ENCODE peak calls at places on chromosomes 7 and 10, in four cellular contexts. R is A549, I is foreskin fibroblast, F is choroid plexus epithelial cell. K is an unnamed sample.

GRCh38 chr10:122051609-122052385 is 62.8 kb downstream of the TACC2 start:
- DNase-seq in I (peak; percentile 90), R (peak; percentile 87), F (peak; percentile 70), K (peak; percentile 62)

GRCh38 chr7:137871173-137871915 is 24.6 kb upstream of the DGKI start:
- DNase-seq in I (peak; percentile 48), R (no peak), F (peak; percentile 55), K (no peak)

GRCh38 chr7:101173752-101174244 is 6.3 kb downstream of the NAT16 start:
- DNase-seq in R (peak; percentile 81), F (peak; percentile 51), I (peak; percentile 79), K (peak; percentile 32)

GRCh38 chr7:90692396-90692795 is 96.3 kb downstream of the CDK14 start:
- DNase-seq in F (peak; percentile 67), I (peak; percentile 16), R (no peak), K (no peak)

GRCh38 chr10:90589825-90590224 is 268.0 kb downstream of the HTR7 start:
- DNase-seq in R (no peak), I (peak; percentile 16), F (no peak), K (no peak)

GRCh38 chr7:155296788-155297516 is 726 bp upstream of the INSIG1 start:
- DNase-seq in I (peak; percentile 94), R (peak; percentile 46), F (peak; percentile 75), K (peak; percentile 40)

GRCh38 chr10:70274643-70275042 is 9.2 kb downstream of the NPFFR1 start:
- DNase-seq in F (peak; percentile 92), R (no peak), I (peak; percentile 85), K (no peak)

GRCh38 chr10:15802375-15802949 is 57.8 kb downstream of the MINDY3 start:
- DNase-seq in I (no peak), F (peak; percentile 36), R (no peak), K (no peak)

GRCh38 chr10:4825868-4826787 is at the start of gene AKR1E2:
- DNase-seq in F (peak; percentile 99), I (peak; percentile 95), R (peak; percentile 99), K (peak; percentile 75)

GRCh38 chr10:35928017-35928619 is 286.0 kb upstream of the FZD8 start:
- DNase-seq in I (peak; percentile 6), F (peak; percentile 30), R (no peak), K (no peak)

GRCh38 chr10:99297033-99297432 is 32.1 kb upstream of the CNNM1 start:
- DNase-seq in F (no peak), I (no peak), R (peak; percentile 14), K (no peak)

GRCh38 chr7:1663243-1663642 is 6.8 kb upstream of the ELFN1 start:
- DNase-seq in I (no peak), R (no peak), F (no peak), K (no peak)

GRCh38 chr7:114155766-114156110 is 236.9 kb upstream of the PPP1R3A start:
- DNase-seq in I (peak; percentile 4), R (no peak), F (peak; percentile 3), K (no peak)

GRCh38 chr10:104350146-104350635 is 3.4 kb upstream of the CFAP58 start:
- DNase-seq in F (peak; percentile 89), R (peak; percentile 68), I (peak; percentile 84), K (no peak)

GRCh38 chr7:6158424-6159096 is 113.9 kb downstream of the CYTH3 start:
- DNase-seq in F (no peak), I (no peak), R (no peak), K (no peak)

GRCh38 chr10:125662616-125663015 is 20.3 kb downstream of the TEX36 start:
- DNase-seq in F (peak; percentile 25), I (peak; percentile 60), R (peak; percentile 26), K (no peak)

GRCh38 chr7:148911626-148912025 is 27.5 kb upstream of the EZH2 start:
- DNase-seq in F (no peak), R (no peak), I (no peak), K (no peak)

GRCh38 chr10:60618861-60619260 is 159.4 kb upstream of the CDK1 start:
- DNase-seq in F (no peak), R (no peak), I (peak; percentile 17), K (no peak)
- TF ChIP-seq CTCF in F (no peak), R (no peak), I (no peak), K (no peak)

GRCh38 chr7:156754222-156754621 is 113.6 kb downstream of the RNF32 start:
- DNase-seq in R (no peak), I (no peak), F (no peak), K (no peak)

GRCh38 chr7:156751319-156751718 is 110.7 kb downstream of the RNF32 start:
- DNase-seq in I (peak; percentile 68), F (peak; percentile 91), R (peak; percentile 17), K (no peak)

GRCh38 chr7:156759143-156759542 is 118.6 kb downstream of the RNF32 start:
- DNase-seq in R (no peak), F (no peak), I (no peak), K (no peak)

GRCh38 chr7:156752371-156753297 is 112.1 kb downstream of the RNF32 start:
- DNase-seq in R (no peak), F (peak; percentile 74), I (peak; percentile 49), K (no peak)

GRCh38 chr7:156753630-156754029 is 113.1 kb downstream of the RNF32 start:
- DNase-seq in R (no peak), I (no peak), F (no peak), K (no peak)
- TF ChIP-seq CTCF in R (no peak), I (no peak), F (peak; percentile 3), K (no peak)

GRCh38 chr7:26291251-26291650 is 411 bp upstream of the SNX10 start:
- DNase-seq in R (no peak), F (no peak), I (no peak), K (no peak)

GRCh38 chr7:26295015-26295414 is 3.4 kb downstream of the SNX10 start:
- DNase-seq in I (no peak), R (no peak), F (no peak), K (no peak)

GRCh38 chr7:26293569-26294308 is 2.1 kb downstream of the SNX10 start:
- DNase-seq in I (no peak), R (no peak), F (no peak), K (no peak)

GRCh38 chr7:26292768-26293560 is 1.3 kb downstream of the SNX10 start:
- DNase-seq in F (no peak), R (no peak), I (no peak), K (peak; percentile 8)

GRCh38 chr7:26291699-26292538 is at the start of gene SNX10:
- DNase-seq in F (peak; percentile 12), R (peak; percentile 63), I (peak; percentile 8), K (peak; percentile 45)
- TF ChIP-seq CTCF in F (peak; percentile 6), R (peak; percentile 43), I (no peak), K (no peak)

GRCh38 chr10:62248465-62248864 is 20.2 kb downstream of the RTKN2 start:
- DNase-seq in F (peak; percentile 47), R (no peak), I (peak; percentile 54), K (no peak)

GRCh38 chr10:62249974-62250373 is 18.7 kb downstream of the RTKN2 start:
- DNase-seq in F (no peak), I (no peak), R (no peak), K (no peak)

GRCh38 chr10:62250594-62251198 is 17.9 kb downstream of the RTKN2 start:
- DNase-seq in R (peak; percentile 49), I (peak; percentile 79), F (peak; percentile 66), K (no peak)

GRCh38 chr10:62253704-62254103 is 14.9 kb downstream of the RTKN2 start:
- DNase-seq in R (no peak), I (no peak), F (no peak), K (no peak)

GRCh38 chr10:62252051-62252450 is 16.6 kb downstream of the RTKN2 start:
- DNase-seq in R (no peak), F (no peak), I (no peak), K (no peak)
- TF ChIP-seq CTCF in R (no peak), F (no peak), I (no peak), K (no peak)

DNA sequence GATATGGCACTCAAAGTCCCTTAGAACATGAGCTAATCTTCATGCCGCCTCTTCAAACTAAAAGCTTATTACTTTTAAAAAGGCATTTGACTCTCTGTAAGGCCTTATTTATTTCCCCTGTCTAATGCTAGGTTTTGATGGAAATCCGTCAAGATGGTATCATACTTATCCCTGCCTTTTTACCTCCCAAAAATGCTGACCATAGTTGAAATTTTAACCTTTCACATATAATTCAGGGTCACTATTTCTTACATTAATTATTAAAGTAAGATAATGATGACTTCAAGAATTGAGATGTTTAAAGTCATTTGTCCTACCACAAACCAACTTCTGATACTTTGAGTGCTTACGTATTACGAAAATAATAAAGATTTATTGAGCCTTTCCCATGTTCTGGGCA is 12.3 kb upstream of the OSBPL3 start:
- DNase-seq in I (no peak), F (no peak), R (no peak), K (no peak)
- TF ChIP-seq CTCF in I (no peak), F (no peak), R (no peak), K (no peak)

GRCh38 chr10:96089670-96090462 is 40.2 kb upstream of the ZNF518A start:
- DNase-seq in I (peak; percentile 99), R (peak; percentile 98), F (peak; percentile 98), K (peak; percentile 87)
- TF ChIP-seq CTCF in I (no peak), R (no peak), F (no peak), K (no peak)

GRCh38 chr10:11113156-11113555 is 95.5 kb downstream of the CELF2 start:
- DNase-seq in R (no peak), I (no peak), F (no peak), K (no peak)
- TF ChIP-seq CTCF in R (peak; percentile 7), I (peak; percentile 4), F (no peak), K (peak; percentile 20)